ENCODE peak calls at places on chromosomes 4 and X, in seven cellular contexts. One of them, this sample, is unnamed.

GRCh38 chr4:73828945-73829344 is 7.5 kb upstream of the CXCL6 start:
- DNase-seq in left ventricle myocardium superior: no peak
- DNase-seq in mammary epithelial cell: peak; percentile 77
- DNase-seq in amniotic epithelial cell: peak; percentile 55
- DNase-seq in stimulated activated effector memory CD8-positive, alpha-beta T cell treated with anti-CD3 and anti-CD28 coated beads, Interleukin-12 subunit alpha, Interleukin-12 subunit beta, amount 100 ng/mL, for 72 hours: no peak
- DNase-seq in NT2/D1: no peak
- DNase-seq in NCI-H460: no peak
- DNase-seq in this sample: no peak

GRCh38 chrX:135086197-135086854 is 34.0 kb downstream of the ETDB start:
- DNase-seq in left ventricle myocardium superior: no peak
- DNase-seq in NCI-H460: peak; percentile 65
- DNase-seq in amniotic epithelial cell: peak; percentile 73
- DNase-seq in mammary epithelial cell: peak; percentile 68
- DNase-seq in stimulated activated effector memory CD8-positive, alpha-beta T cell treated with anti-CD3 and anti-CD28 coated beads, Interleukin-12 subunit alpha, Interleukin-12 subunit beta, amount 100 ng/mL, for 72 hours: peak; percentile 5
- DNase-seq in NT2/D1: peak; percentile 48
- DNase-seq in this sample: peak; percentile 64

GRCh38 chr4:176052744-176053143 is 12.9 kb upstream of the WDR17 start:
- DNase-seq in stimulated activated effector memory CD8-positive, alpha-beta T cell treated with anti-CD3 and anti-CD28 coated beads, Interleukin-12 subunit alpha, Interleukin-12 subunit beta, amount 100 ng/mL, for 72 hours: no peak
- DNase-seq in mammary epithelial cell: no peak
- DNase-seq in NCI-H460: no peak
- DNase-seq in NT2/D1: no peak
- DNase-seq in left ventricle myocardium superior: no peak
- DNase-seq in amniotic epithelial cell: no peak
- DNase-seq in this sample: no peak

GRCh38 chr4:34922325-34922724 is 1322.0 kb downstream of the ARAP2 start:
- DNase-seq in amniotic epithelial cell: no peak
- DNase-seq in mammary epithelial cell: no peak
- DNase-seq in left ventricle myocardium superior: no peak
- DNase-seq in NT2/D1: no peak
- DNase-seq in NCI-H460: no peak
- DNase-seq in stimulated activated effector memory CD8-positive, alpha-beta T cell treated with anti-CD3 and anti-CD28 coated beads, Interleukin-12 subunit alpha, Interleukin-12 subunit beta, amount 100 ng/mL, for 72 hours: no peak
- DNase-seq in this sample: no peak

GRCh38 chr4:186881521-186882220 is 158.0 kb upstream of the FAT1 start:
- DNase-seq in NT2/D1: no peak
- DNase-seq in left ventricle myocardium superior: no peak
- DNase-seq in amniotic epithelial cell: peak; percentile 68
- DNase-seq in NCI-H460: no peak
- DNase-seq in mammary epithelial cell: peak; percentile 70
- DNase-seq in stimulated activated effector memory CD8-positive, alpha-beta T cell treated with anti-CD3 and anti-CD28 coated beads, Interleukin-12 subunit alpha, Interleukin-12 subunit beta, amount 100 ng/mL, for 72 hours: no peak
- DNase-seq in this sample: peak; percentile 61

GRCh38 chrX:24023972-24024664 is 2.9 kb downstream of the KLHL15 start:
- DNase-seq in stimulated activated effector memory CD8-positive, alpha-beta T cell treated with anti-CD3 and anti-CD28 coated beads, Interleukin-12 subunit alpha, Interleukin-12 subunit beta, amount 100 ng/mL, for 72 hours: no peak
- DNase-seq in mammary epithelial cell: peak; percentile 8
- DNase-seq in NT2/D1: no peak
- DNase-seq in NCI-H460: no peak
- DNase-seq in left ventricle myocardium superior: no peak
- DNase-seq in amniotic epithelial cell: peak; percentile 58
- DNase-seq in this sample: peak; percentile 40

GRCh38 chrX:23815376-23815775 is 32.4 kb downstream of the SAT1 start:
- DNase-seq in left ventricle myocardium superior: no peak
- DNase-seq in stimulated activated effector memory CD8-positive, alpha-beta T cell treated with anti-CD3 and anti-CD28 coated beads, Interleukin-12 subunit alpha, Interleukin-12 subunit beta, amount 100 ng/mL, for 72 hours: no peak
- DNase-seq in amniotic epithelial cell: no peak
- DNase-seq in NCI-H460: no peak
- DNase-seq in NT2/D1: no peak
- DNase-seq in mammary epithelial cell: no peak
- DNase-seq in this sample: no peak

GRCh38 chrX:119374736-119375135 is 24.4 kb upstream of the SLC25A43 start:
- DNase-seq in stimulated activated effector memory CD8-positive, alpha-beta T cell treated with anti-CD3 and anti-CD28 coated beads, Interleukin-12 subunit alpha, Interleukin-12 subunit beta, amount 100 ng/mL, for 72 hours: no peak
- DNase-seq in NCI-H460: no peak
- DNase-seq in amniotic epithelial cell: no peak
- DNase-seq in NT2/D1: no peak
- DNase-seq in mammary epithelial cell: peak; percentile 29
- DNase-seq in left ventricle myocardium superior: no peak
- DNase-seq in this sample: no peak

GRCh38 chrX:12988797-12989196 is 13.9 kb downstream of the TMSB4X start:
- DNase-seq in NCI-H460: no peak
- DNase-seq in stimulated activated effector memory CD8-positive, alpha-beta T cell treated with anti-CD3 and anti-CD28 coated beads, Interleukin-12 subunit alpha, Interleukin-12 subunit beta, amount 100 ng/mL, for 72 hours: no peak
- DNase-seq in amniotic epithelial cell: peak; percentile 63
- DNase-seq in NT2/D1: no peak
- DNase-seq in mammary epithelial cell: peak; percentile 91
- DNase-seq in left ventricle myocardium superior: no peak
- DNase-seq in this sample: peak; percentile 63

GRCh38 chr4:10688827-10689226 is 4.3 kb upstream of the CLNK start:
- DNase-seq in NCI-H460: no peak
- DNase-seq in stimulated activated effector memory CD8-positive, alpha-beta T cell treated with anti-CD3 and anti-CD28 coated beads, Interleukin-12 subunit alpha, Interleukin-12 subunit beta, amount 100 ng/mL, for 72 hours: no peak
- DNase-seq in amniotic epithelial cell: no peak
- DNase-seq in mammary epithelial cell: no peak
- DNase-seq in NT2/D1: no peak
- DNase-seq in left ventricle myocardium superior: no peak
- DNase-seq in this sample: no peak

GRCh38 chr4:143346208-143346607 is 9.5 kb downstream of the GAB1 start:
- DNase-seq in mammary epithelial cell: peak; percentile 95
- DNase-seq in NCI-H460: no peak
- DNase-seq in stimulated activated effector memory CD8-positive, alpha-beta T cell treated with anti-CD3 and anti-CD28 coated beads, Interleukin-12 subunit alpha, Interleukin-12 subunit beta, amount 100 ng/mL, for 72 hours: no peak
- DNase-seq in left ventricle myocardium superior: no peak
- DNase-seq in amniotic epithelial cell: no peak
- DNase-seq in NT2/D1: no peak
- DNase-seq in this sample: no peak

GRCh38 chr4:145195167-145195952 is 15.0 kb upstream of the OTUD4 start:
- DNase-seq in left ventricle myocardium superior: no peak
- DNase-seq in amniotic epithelial cell: no peak
- DNase-seq in stimulated activated effector memory CD8-positive, alpha-beta T cell treated with anti-CD3 and anti-CD28 coated beads, Interleukin-12 subunit alpha, Interleukin-12 subunit beta, amount 100 ng/mL, for 72 hours: no peak
- DNase-seq in NT2/D1: no peak
- DNase-seq in mammary epithelial cell: peak; percentile 47
- DNase-seq in NCI-H460: no peak
- DNase-seq in this sample: no peak

GRCh38 chr4:147447820-147448219 is 33.1 kb upstream of the EDNRA start:
- DNase-seq in NCI-H460: no peak
- DNase-seq in left ventricle myocardium superior: no peak
- DNase-seq in stimulated activated effector memory CD8-positive, alpha-beta T cell treated with anti-CD3 and anti-CD28 coated beads, Interleukin-12 subunit alpha, Interleukin-12 subunit beta, amount 100 ng/mL, for 72 hours: no peak
- DNase-seq in amniotic epithelial cell: no peak
- DNase-seq in NT2/D1: no peak
- DNase-seq in mammary epithelial cell: peak; percentile 66
- DNase-seq in this sample: no peak

GRCh38 chr4:84697615-84698201 is 114.8 kb downstream of the CDS1 start:
- DNase-seq in stimulated activated effector memory CD8-positive, alpha-beta T cell treated with anti-CD3 and anti-CD28 coated beads, Interleukin-12 subunit alpha, Interleukin-12 subunit beta, amount 100 ng/mL, for 72 hours: no peak
- DNase-seq in NCI-H460: no peak
- DNase-seq in mammary epithelial cell: no peak
- DNase-seq in amniotic epithelial cell: peak; percentile 36
- DNase-seq in NT2/D1: no peak
- DNase-seq in left ventricle myocardium superior: no peak
- DNase-seq in this sample: peak; percentile 60

GRCh38 chrX:14913241-14913640 is 40.0 kb downstream of the MOSPD2 start:
- DNase-seq in NCI-H460: no peak
- DNase-seq in stimulated activated effector memory CD8-positive, alpha-beta T cell treated with anti-CD3 and anti-CD28 coated beads, Interleukin-12 subunit alpha, Interleukin-12 subunit beta, amount 100 ng/mL, for 72 hours: no peak
- DNase-seq in left ventricle myocardium superior: no peak
- DNase-seq in mammary epithelial cell: peak; percentile 69
- DNase-seq in NT2/D1: no peak
- DNase-seq in amniotic epithelial cell: peak; percentile 53
- DNase-seq in this sample: no peak

GRCh38 chr4:165709973-165710526 is 163.0 kb upstream of the TLL1 start:
- DNase-seq in stimulated activated effector memory CD8-positive, alpha-beta T cell treated with anti-CD3 and anti-CD28 coated beads, Interleukin-12 subunit alpha, Interleukin-12 subunit beta, amount 100 ng/mL, for 72 hours: no peak
- DNase-seq in NT2/D1: no peak
- DNase-seq in amniotic epithelial cell: no peak
- DNase-seq in mammary epithelial cell: no peak
- DNase-seq in NCI-H460: no peak
- DNase-seq in left ventricle myocardium superior: no peak
- DNase-seq in this sample: no peak

GRCh38 chr4:105587851-105588250 is 35.4 kb downstream of the ARHGEF38 start:
- DNase-seq in NCI-H460: no peak
- DNase-seq in mammary epithelial cell: no peak
- DNase-seq in stimulated activated effector memory CD8-positive, alpha-beta T cell treated with anti-CD3 and anti-CD28 coated beads, Interleukin-12 subunit alpha, Interleukin-12 subunit beta, amount 100 ng/mL, for 72 hours: no peak
- DNase-seq in amniotic epithelial cell: no peak
- DNase-seq in NT2/D1: no peak
- DNase-seq in left ventricle myocardium superior: no peak
- DNase-seq in this sample: no peak

GRCh38 chr4:8709729-8710360 is 117.3 kb downstream of the CPZ start:
- DNase-seq in stimulated activated effector memory CD8-positive, alpha-beta T cell treated with anti-CD3 and anti-CD28 coated beads, Interleukin-12 subunit alpha, Interleukin-12 subunit beta, amount 100 ng/mL, for 72 hours: no peak
- DNase-seq in NCI-H460: no peak
- DNase-seq in NT2/D1: no peak
- DNase-seq in left ventricle myocardium superior: peak; percentile 11
- DNase-seq in mammary epithelial cell: no peak
- DNase-seq in amniotic epithelial cell: no peak
- DNase-seq in this sample: no peak

GRCh38 chr4:138242076-138242829 is at the start of gene SLC7A11:
- DNase-seq in stimulated activated effector memory CD8-positive, alpha-beta T cell treated with anti-CD3 and anti-CD28 coated beads, Interleukin-12 subunit alpha, Interleukin-12 subunit beta, amount 100 ng/mL, for 72 hours: no peak
- DNase-seq in NT2/D1: peak; percentile 74
- DNase-seq in NCI-H460: peak; percentile 96
- DNase-seq in amniotic epithelial cell: peak; percentile 99
- DNase-seq in mammary epithelial cell: peak; percentile 98
- DNase-seq in left ventricle myocardium superior: no peak
- DNase-seq in this sample: peak; percentile 99